ENCODE peak calls at places on chromosome 21, in four cellular contexts. One of them, this sample, is unnamed.
A peak's percentile ranks its signal among the peaks of the same experiment; 100 is the strongest.

GRCh38 chr21:36654341-36654740 is 44.6 kb upstream of the SIM2 start:
- DNase-seq in OCI-LY7: no peak
- DNase-seq in adrenal gland: no peak
- DNase-seq in fibroblast of pulmonary artery: no peak
- DNase-seq in this sample: no peak

GRCh38 chr21:27206368-27206982 is 239.6 kb upstream of the ADAMTS5 start:
- DNase-seq in adrenal gland: no peak
- DNase-seq in fibroblast of pulmonary artery: no peak
- DNase-seq in OCI-LY7: no peak
- DNase-seq in this sample: no peak

GRCh38 chr21:25453524-25453923 is 153.8 kb downstream of the MRPL39 start:
- DNase-seq in adrenal gland: no peak
- DNase-seq in fibroblast of pulmonary artery: no peak
- DNase-seq in OCI-LY7: no peak
- DNase-seq in this sample: no peak

GRCh38 chr21:24941316-24942185 is 665.7 kb downstream of the MRPL39 start:
- DNase-seq in OCI-LY7: no peak
- DNase-seq in fibroblast of pulmonary artery: no peak
- DNase-seq in adrenal gland: no peak
- DNase-seq in this sample: no peak

GRCh38 chr21:37208741-37209225 is 58.4 kb downstream of the VPS26C start:
- DNase-seq in OCI-LY7: no peak
- DNase-seq in fibroblast of pulmonary artery: no peak
- DNase-seq in adrenal gland: no peak
- DNase-seq in this sample: no peak

GRCh38 chr21:45536301-45537081 is 5.7 kb downstream of the SLC19A1 start:
- DNase-seq in adrenal gland: peak; percentile 48
- DNase-seq in OCI-LY7: no peak
- DNase-seq in fibroblast of pulmonary artery: no peak
- DNase-seq in this sample: no peak

GRCh38 chr21:18840239-18840638 is 436.7 kb upstream of the TMPRSS15 start:
- DNase-seq in fibroblast of pulmonary artery: peak; percentile 6
- DNase-seq in OCI-LY7: peak; percentile 47
- DNase-seq in adrenal gland: no peak
- DNase-seq in this sample: no peak

GRCh38 chr21:43306911-43307676 is 119.8 kb downstream of the SIK1 start:
- DNase-seq in adrenal gland: peak; percentile 87
- DNase-seq in fibroblast of pulmonary artery: no peak
- DNase-seq in OCI-LY7: no peak
- DNase-seq in this sample: no peak

GRCh38 chr21:18204931-18205330 is 39.7 kb upstream of the CHODL start:
- DNase-seq in adrenal gland: no peak
- DNase-seq in fibroblast of pulmonary artery: no peak
- DNase-seq in OCI-LY7: no peak
- DNase-seq in this sample: no peak

GRCh38 chr21:44424608-44425306 is 30.6 kb upstream of the LRRC3 start:
- DNase-seq in adrenal gland: no peak
- DNase-seq in fibroblast of pulmonary artery: no peak
- DNase-seq in OCI-LY7: no peak
- DNase-seq in this sample: no peak

GRCh38 chr21:34072145-34073031 is 990 bp upstream of the MRPS6 start:
- DNase-seq in adrenal gland: peak; percentile 91
- DNase-seq in OCI-LY7: no peak
- DNase-seq in fibroblast of pulmonary artery: no peak
- DNase-seq in this sample: no peak

GRCh38 chr21:34817821-34818662 is 149.2 kb downstream of the CLIC6 start:
- DNase-seq in OCI-LY7: no peak
- DNase-seq in adrenal gland: no peak
- DNase-seq in fibroblast of pulmonary artery: no peak
- DNase-seq in this sample: no peak

GRCh38 chr21:33642896-33643657 is 776 bp downstream of the ITSN1 start:
- DNase-seq in adrenal gland: peak; percentile 67
- DNase-seq in OCI-LY7: peak; percentile 19
- DNase-seq in fibroblast of pulmonary artery: no peak
- DNase-seq in this sample: no peak

GRCh38 chr21:27649323-27649722 is 682.4 kb upstream of the ADAMTS5 start:
- DNase-seq in fibroblast of pulmonary artery: peak; percentile 92
- DNase-seq in adrenal gland: no peak
- DNase-seq in OCI-LY7: no peak
- DNase-seq in this sample: no peak

GRCh38 chr21:14841511-14842472 is 223.0 kb downstream of the NRIP1 start:
- DNase-seq in adrenal gland: no peak
- DNase-seq in OCI-LY7: no peak
- DNase-seq in fibroblast of pulmonary artery: no peak
- DNase-seq in this sample: no peak

GRCh38 chr21:14846619-14847018 is 218.2 kb downstream of the NRIP1 start:
- DNase-seq in fibroblast of pulmonary artery: no peak
- DNase-seq in adrenal gland: no peak
- DNase-seq in OCI-LY7: no peak
- DNase-seq in this sample: no peak

GRCh38 chr21:14843991-14844390 is 220.8 kb downstream of the NRIP1 start:
- DNase-seq in fibroblast of pulmonary artery: no peak
- DNase-seq in adrenal gland: no peak
- DNase-seq in OCI-LY7: no peak
- DNase-seq in this sample: no peak

GRCh38 chr21:14838400-14838799 is 226.4 kb downstream of the NRIP1 start:
- DNase-seq in fibroblast of pulmonary artery: no peak
- DNase-seq in adrenal gland: no peak
- DNase-seq in OCI-LY7: no peak
- DNase-seq in this sample: no peak

GRCh38 chr21:14842641-14843040 is 222.2 kb downstream of the NRIP1 start:
- DNase-seq in fibroblast of pulmonary artery: no peak
- DNase-seq in OCI-LY7: no peak
- DNase-seq in adrenal gland: no peak
- DNase-seq in this sample: no peak
- TF ChIP-seq CTCF in fibroblast of pulmonary artery: no peak
- TF ChIP-seq CTCF in OCI-LY7: no peak
- TF ChIP-seq CTCF in adrenal gland: no peak
- TF ChIP-seq CTCF in this sample: no peak

DNA sequence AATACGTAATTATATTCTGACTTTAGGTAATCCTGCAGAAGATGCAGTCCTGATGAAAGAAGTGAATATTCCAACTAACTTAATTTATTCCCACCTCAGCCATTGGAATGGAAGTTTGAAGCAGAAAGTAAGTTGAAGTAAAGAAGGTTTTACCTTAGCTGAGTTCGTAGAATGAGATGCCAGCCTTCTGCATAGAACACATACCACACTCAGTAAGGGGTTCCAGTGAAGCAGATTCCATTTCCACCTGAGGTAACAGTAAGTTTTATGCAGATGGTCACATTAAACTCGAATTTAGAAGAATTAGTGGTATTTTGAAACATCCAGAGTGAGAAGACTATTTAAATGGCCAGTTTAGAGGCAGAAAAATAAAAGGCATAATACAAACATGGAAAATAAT is 20.2 kb downstream of the RBM11 start:
- DNase-seq in fibroblast of pulmonary artery: no peak
- DNase-seq in adrenal gland: no peak
- DNase-seq in OCI-LY7: no peak
- DNase-seq in this sample: no peak
- TF ChIP-seq CTCF in fibroblast of pulmonary artery: no peak
- TF ChIP-seq CTCF in adrenal gland: no peak
- TF ChIP-seq CTCF in OCI-LY7: no peak
- TF ChIP-seq CTCF in this sample: no peak

DNA sequence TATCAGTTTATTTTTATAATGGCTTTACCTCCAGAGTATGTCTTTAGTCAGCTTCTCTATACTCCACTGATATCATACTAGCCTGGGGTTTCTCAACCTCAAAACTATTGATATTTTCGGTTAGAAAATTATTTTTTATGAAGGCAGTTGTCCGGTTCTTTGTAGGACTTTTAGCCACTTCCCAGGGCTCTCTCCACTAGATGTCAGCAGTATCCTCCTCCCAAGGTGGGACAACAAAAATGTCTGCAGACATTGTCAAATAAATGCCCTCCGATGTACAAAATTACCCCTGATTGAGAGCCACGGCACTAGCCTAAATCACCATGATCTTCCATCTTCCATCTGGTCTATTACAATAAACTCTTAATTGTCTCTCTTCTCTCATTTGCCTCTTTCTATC is 4.1 kb upstream of the GRIK1 start:
- DNase-seq in fibroblast of pulmonary artery: no peak
- DNase-seq in OCI-LY7: no peak
- DNase-seq in adrenal gland: no peak
- DNase-seq in this sample: no peak
- TF ChIP-seq CTCF in fibroblast of pulmonary artery: peak; percentile 12
- TF ChIP-seq CTCF in OCI-LY7: peak; percentile 37
- TF ChIP-seq CTCF in adrenal gland: no peak
- TF ChIP-seq CTCF in this sample: no peak

GRCh38 chr21:41950941-41951408 is 2.8 kb downstream of the C2CD2 start:
- DNase-seq in fibroblast of pulmonary artery: no peak
- DNase-seq in OCI-LY7: no peak
- DNase-seq in adrenal gland: no peak
- DNase-seq in this sample: no peak

GRCh38 chr21:41953249-41953830 is 478 bp downstream of the C2CD2 start:
- DNase-seq in adrenal gland: no peak
- DNase-seq in fibroblast of pulmonary artery: no peak
- DNase-seq in OCI-LY7: no peak
- DNase-seq in this sample: no peak

GRCh38 chr21:41951876-41952567 is 1.8 kb downstream of the C2CD2 start:
- DNase-seq in fibroblast of pulmonary artery: no peak
- DNase-seq in adrenal gland: peak; percentile 90
- DNase-seq in OCI-LY7: no peak
- DNase-seq in this sample: no peak

GRCh38 chr21:41953831-41954653 is at the start of gene C2CD2:
- DNase-seq in fibroblast of pulmonary artery: peak; percentile 70
- DNase-seq in adrenal gland: peak; percentile 80
- DNase-seq in OCI-LY7: no peak
- DNase-seq in this sample: peak; percentile 64

GRCh38 chr21:41952568-41953248 is 1.1 kb downstream of the C2CD2 start:
- DNase-seq in OCI-LY7: no peak
- DNase-seq in adrenal gland: peak; percentile 61
- DNase-seq in fibroblast of pulmonary artery: no peak
- DNase-seq in this sample: no peak
- TF ChIP-seq CTCF in OCI-LY7: no peak
- TF ChIP-seq CTCF in adrenal gland: no peak
- TF ChIP-seq CTCF in fibroblast of pulmonary artery: no peak
- TF ChIP-seq CTCF in this sample: no peak

GRCh38 chr21:20943476-20944085 is 54.6 kb upstream of the NCAM2 start:
- DNase-seq in adrenal gland: no peak
- DNase-seq in OCI-LY7: no peak
- DNase-seq in fibroblast of pulmonary artery: no peak
- DNase-seq in this sample: no peak

GRCh38 chr21:20946701-20947100 is 51.5 kb upstream of the NCAM2 start:
- DNase-seq in adrenal gland: no peak
- DNase-seq in fibroblast of pulmonary artery: no peak
- DNase-seq in OCI-LY7: no peak
- DNase-seq in this sample: no peak

DNA sequence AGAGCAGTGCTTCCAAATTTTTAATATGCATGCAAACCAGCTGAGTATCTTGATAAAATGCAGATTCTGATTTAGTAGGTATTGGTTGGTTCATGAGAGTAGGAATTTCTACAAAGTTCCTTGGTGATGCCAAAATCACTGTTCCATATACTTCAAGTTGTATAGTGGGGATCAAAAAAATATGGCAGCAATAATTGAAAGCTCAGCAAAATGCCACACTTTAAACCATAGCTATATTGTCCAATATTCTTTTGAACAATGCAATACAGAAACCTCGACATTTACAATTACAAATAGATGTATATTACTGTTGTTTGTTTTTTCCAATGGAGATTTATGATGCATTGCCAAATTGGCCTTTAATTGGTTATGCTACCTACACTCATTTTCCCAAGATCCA is 55.7 kb upstream of the NCAM2 start:
- DNase-seq in OCI-LY7: no peak
- DNase-seq in adrenal gland: no peak
- DNase-seq in fibroblast of pulmonary artery: no peak
- DNase-seq in this sample: no peak
- TF ChIP-seq CTCF in OCI-LY7: no peak
- TF ChIP-seq CTCF in adrenal gland: no peak
- TF ChIP-seq CTCF in fibroblast of pulmonary artery: no peak
- TF ChIP-seq CTCF in this sample: no peak

GRCh38 chr21:31553926-31554325 is 105.6 kb upstream of the SOD1 start:
- DNase-seq in fibroblast of pulmonary artery: no peak
- DNase-seq in adrenal gland: no peak
- DNase-seq in OCI-LY7: no peak
- DNase-seq in this sample: no peak
- TF ChIP-seq CTCF in fibroblast of pulmonary artery: no peak
- TF ChIP-seq CTCF in adrenal gland: no peak
- TF ChIP-seq CTCF in OCI-LY7: no peak
- TF ChIP-seq CTCF in this sample: no peak